ENCODE peak calls at places on chromosomes 6 and 20, in four cellular contexts. Y is adrenal gland, E is osteoblast, A is WERI-Rb-1. J is an unnamed sample.

GRCh38 chr20:38934530-38934929 is 8.3 kb downstream of the FAM83D start:
- DNase-seq in E (no peak), A (no peak), Y (no peak), J (no peak)

GRCh38 chr6:15969236-15969778 is 159.6 kb upstream of the MYLIP start:
- DNase-seq in E (no peak), Y (no peak), A (no peak), J (no peak)

GRCh38 chr6:1608976-1609661 is 596 bp upstream of the FOXC1 start:
- DNase-seq in A (peak), E (peak), Y (peak), J (no peak)

GRCh38 chr6:129686941-129687627 is 22.9 kb downstream of the ARHGAP18 start:
- DNase-seq in A (no peak), E (peak), Y (no peak), J (no peak)

GRCh38 chr6:157323924-157324276 is 581 bp upstream of the TMEM242 start:
- DNase-seq in E (peak), A (peak), Y (peak), J (peak)

GRCh38 chr6:134240664-134241431 is 77.1 kb downstream of the SGK1 start:
- DNase-seq in A (no peak), Y (peak), E (no peak), J (no peak)

GRCh38 chr20:45337367-45338120 is 10.7 kb downstream of the SDC4 start:
- DNase-seq in E (peak), A (no peak), Y (peak), J (peak)

GRCh38 chr6:49849121-49849907 is 17.0 kb downstream of the CRISP1 start:
- DNase-seq in A (peak), Y (no peak), E (no peak), J (peak)

GRCh38 chr6:139600919-139601470 is 226.5 kb upstream of the CITED2 start:
- DNase-seq in Y (no peak), E (no peak), A (no peak), J (no peak)

GRCh38 chr20:53934421-53935352 is 135.7 kb downstream of the BCAS1 start:
- DNase-seq in E (peak), Y (no peak), A (no peak), J (peak)

GRCh38 chr6:115885636-115886366 is 174.9 kb downstream of the FRK start:
- DNase-seq in E (no peak), A (no peak), Y (no peak), J (no peak)

GRCh38 chr6:115887887-115888286 is 172.8 kb downstream of the FRK start:
- DNase-seq in A (no peak), Y (no peak), E (no peak), J (no peak)

GRCh38 chr6:115882771-115883170 is 177.9 kb downstream of the FRK start:
- DNase-seq in A (no peak), Y (no peak), E (no peak), J (no peak)

GRCh38 chr6:115882174-115882573 is 178.5 kb downstream of the FRK start:
- DNase-seq in Y (no peak), A (no peak), E (no peak), J (no peak)
- H3K4me3 ChIP-seq in Y (no peak), A (no peak), E (no peak), J (no peak)

DNA sequence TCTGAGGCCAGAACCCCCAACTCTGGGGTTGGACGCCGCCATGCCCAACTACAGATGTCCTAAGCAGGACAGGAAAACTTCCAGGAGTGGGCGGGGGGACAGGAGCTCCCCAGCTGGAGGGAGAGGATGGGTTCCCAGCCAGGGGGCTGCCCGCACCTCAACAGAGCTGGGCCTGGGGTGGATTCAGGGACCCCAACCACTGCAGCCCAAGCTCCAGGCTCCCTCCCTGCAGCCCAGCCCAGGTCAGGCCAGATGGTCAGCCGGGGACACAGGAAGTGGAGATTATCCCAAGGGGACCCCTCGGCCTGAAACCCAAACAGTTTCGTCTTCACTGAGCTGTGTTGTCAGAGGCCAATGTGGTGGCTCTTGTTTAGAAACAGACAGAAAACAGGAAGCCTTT is 9.4 kb downstream of the LAMA5 start:
- DNase-seq in E (no peak), Y (peak), A (peak), J (no peak)
- H3K4me3 ChIP-seq in E (no peak), Y (peak), A (no peak), J (no peak)

GRCh38 chr6:19837511-19838441 is 606 bp downstream of the ID4 start:
- DNase-seq in A (peak), E (peak), Y (no peak), J (no peak)
- H3K4me3 ChIP-seq in A (peak), E (peak), Y (peak), J (peak)

DNA sequence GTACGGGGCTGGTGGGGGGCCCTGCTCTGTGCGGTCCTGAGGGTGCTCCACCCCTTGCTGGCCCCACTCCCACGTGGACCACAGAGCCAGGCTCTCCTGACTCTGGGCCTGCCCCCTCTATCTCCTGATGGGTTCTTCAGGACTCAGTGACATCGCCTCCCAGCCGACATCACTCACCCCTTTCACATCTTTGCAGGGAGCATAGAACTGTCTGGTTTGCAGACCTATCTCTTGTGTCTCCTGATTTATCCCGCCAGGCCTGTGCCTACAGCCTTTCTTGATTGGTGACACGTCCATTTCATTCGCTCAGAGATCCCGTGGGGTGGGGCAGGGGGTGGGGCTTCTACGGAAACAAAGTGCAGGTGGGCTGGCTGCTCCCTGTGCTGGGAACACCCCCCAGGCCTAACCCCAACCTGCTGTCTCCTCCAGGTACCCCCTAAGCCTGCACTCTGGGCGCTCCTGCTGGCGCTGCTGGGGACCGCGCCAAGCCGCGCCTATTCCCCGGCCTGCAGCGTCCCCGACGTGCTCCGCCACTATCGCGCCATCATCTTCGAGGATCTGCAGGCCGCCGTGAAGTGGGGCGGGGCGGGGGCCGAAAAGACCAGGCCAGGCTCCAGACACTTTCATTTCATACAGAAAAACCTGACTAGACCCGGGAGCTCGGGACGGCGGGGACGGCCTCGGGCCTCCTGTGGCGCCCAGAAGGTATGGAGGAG is 1.7 kb downstream of the C20orf204 start:
- DNase-seq in Y (no peak), E (peak), A (peak), J (no peak)
- H3K4me3 ChIP-seq in Y (no peak), E (no peak), A (peak), J (no peak)